ENCODE peak calls at places on chromosomes 16 and 17, in four cellular contexts. M is HepG2, D is K562, P is A549. S is an unnamed sample.

GRCh38 chr16:19165101-19165500 is 2.9 kb upstream of the SYT17 start:
- DNase-seq in P (no peak), M (no peak), D (no peak), S (no peak)

GRCh38 chr17:29567362-29568330 is 809 bp upstream of the ABHD15 start:
- DNase-seq in D (peak), P (peak), M (peak), S (peak)

GRCh38 chr16:9323170-9323569 is 231.7 kb downstream of the HAPSTR1 start:
- DNase-seq in D (no peak), P (no peak), M (no peak), S (no peak)

GRCh38 chr16:26981266-26981938 is 85.3 kb upstream of the C16orf82 start:
- DNase-seq in D (no peak), M (no peak), P (no peak), S (peak)

GRCh38 chr16:68242926-68243858 is 2.0 kb upstream of the PLA2G15 start:
- DNase-seq in P (no peak), D (no peak), M (no peak), S (no peak)

GRCh38 chr17:34254146-34254545 is 939 bp upstream of the CCL2 start:
- DNase-seq in M (no peak), D (no peak), P (no peak), S (peak)

GRCh38 chr17:15498107-15498506 is 30.7 kb upstream of the CDRT4 start:
- DNase-seq in P (no peak), D (peak), M (no peak), S (no peak)

GRCh38 chr17:75105269-75106080 is 4.3 kb upstream of the ARMC7 start:
- DNase-seq in P (peak), D (peak), M (peak), S (peak)

GRCh38 chr17:30942311-30943079 is 20.8 kb downstream of the ADAP2 start:
- DNase-seq in P (no peak), D (no peak), M (no peak), S (peak)

GRCh38 chr17:80866050-80866793 is 125.4 kb upstream of the CHMP6 start:
- DNase-seq in M (peak), D (peak), P (peak), S (peak)

GRCh38 chr16:28985206-28985605 is 354 bp downstream of the LAT start:
- DNase-seq in M (no peak), D (no peak), P (no peak), S (no peak)

GRCh38 chr17:40953876-40954275 is 12.9 kb downstream of the KRT39 start:
- DNase-seq in D (no peak), M (no peak), P (no peak), S (peak)

GRCh38 chr16:5044011-5044540 is 10.3 kb upstream of the NAGPA start:
- DNase-seq in M (no peak), D (no peak), P (no peak), S (no peak)

GRCh38 chr17:21024024-21024423 is 18.8 kb downstream of the USP22 start:
- DNase-seq in D (no peak), M (no peak), P (no peak), S (peak)

GRCh38 chr16:59356709-59357108 is 622.6 kb upstream of the GOT2 start:
- DNase-seq in M (no peak), P (no peak), D (peak), S (no peak)

GRCh38 chr16:47064775-47065174 is 79.0 kb downstream of the NETO2 start:
- DNase-seq in D (no peak), M (no peak), P (no peak), S (no peak)

GRCh38 chr17:48631693-48632578 is 5.8 kb upstream of the HOXB9 start:
- DNase-seq in P (no peak), D (no peak), M (no peak), S (no peak)

GRCh38 chr17:40306395-40306794 is 2.6 kb upstream of the RARA start:
- DNase-seq in P (no peak), D (no peak), M (no peak), S (no peak)

GRCh38 chr17:65156185-65156834 is 19.1 kb downstream of the RGS9 start:
- DNase-seq in D (no peak), M (no peak), P (no peak), S (no peak)

GRCh38 chr16:51756447-51757123 is 605.5 kb upstream of the SALL1 start:
- DNase-seq in P (no peak), D (no peak), M (no peak), S (no peak)

GRCh38 chr17:2083613-2084128 is 28.8 kb downstream of the HIC1 start:
- DNase-seq in D (no peak), M (peak), P (no peak), S (no peak)

GRCh38 chr16:69073181-69073669 is 32.2 kb upstream of the HAS3 start:
- DNase-seq in D (no peak), M (peak), P (peak), S (peak)

GRCh38 chr16:72844225-72844920 is 203.6 kb downstream of the ZFHX3 start:
- DNase-seq in M (no peak), P (no peak), D (no peak), S (no peak)

GRCh38 chr16:20884240-20884556 is 16.0 kb downstream of the DCUN1D3 start:
- DNase-seq in P (no peak), M (peak), D (no peak), S (peak)

GRCh38 chr16:2477327-2477726 is 2.4 kb downstream of the TBC1D24 start:
- DNase-seq in D (no peak), P (no peak), M (no peak), S (no peak)

GRCh38 chr16:19223235-19223847 is 55.3 kb downstream of the SYT17 start:
- DNase-seq in M (peak), P (no peak), D (peak), S (peak)

GRCh38 chr17:82105882-82106696 is 8.1 kb upstream of the FASN start:
- DNase-seq in D (peak), M (peak), P (peak), S (peak)

GRCh38 chr16:67372664-67373063 is 20.6 kb downstream of the TPPP3 start:
- DNase-seq in M (no peak), P (no peak), D (no peak), S (peak)

GRCh38 chr16:70678121-70678897 is 7.5 kb downstream of the MTSS2 start:
- DNase-seq in P (no peak), D (no peak), M (no peak), S (no peak)

GRCh38 chr17:22459953-22460350 is 767.6 kb downstream of the KCNJ18 start:
- DNase-seq in D (no peak), P (no peak), M (no peak), S (no peak)

GRCh38 chr17:59151591-59151990 is 3.4 kb downstream of the SKA2 start:
- DNase-seq in D (no peak), M (no peak), P (no peak), S (no peak)

GRCh38 chr16:22369221-22369811 is 5.1 kb downstream of the CDR2 start:
- DNase-seq in M (peak), P (no peak), D (no peak), S (peak)

GRCh38 chr17:7849185-7850117 is 5.4 kb upstream of the TMEM88 start:
- DNase-seq in M (no peak), P (no peak), D (no peak), S (no peak)

GRCh38 chr17:52170963-52171572 is 12.6 kb upstream of the CA10 start:
- DNase-seq in P (peak), M (peak), D (no peak), S (no peak)

GRCh38 chr16:88323041-88323440 is 59.7 kb upstream of the ZNF469 start:
- DNase-seq in D (no peak), M (no peak), P (no peak), S (no peak)

GRCh38 chr17:17877548-17878358 is 41.0 kb upstream of the SREBF1 start:
- DNase-seq in P (no peak), M (no peak), D (no peak), S (peak)

DNA sequence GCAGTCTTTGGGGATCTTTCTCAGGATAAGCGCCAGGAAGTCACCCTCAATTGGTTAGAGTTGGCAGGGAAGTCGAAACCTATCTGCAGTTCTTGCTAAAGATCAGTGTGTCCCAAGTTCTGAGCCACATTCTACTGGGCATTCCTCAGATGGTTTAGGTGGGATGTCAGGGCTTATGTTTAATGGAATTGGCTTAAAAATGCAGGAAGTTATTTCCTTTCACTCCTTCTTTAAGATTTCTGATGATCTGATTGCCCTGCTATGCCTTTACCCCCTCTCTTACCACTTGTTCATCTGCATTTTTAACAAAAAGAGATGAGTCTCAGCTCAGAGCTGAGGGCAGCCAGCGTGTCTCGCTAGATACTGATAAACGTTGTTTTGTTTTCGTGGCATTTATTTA is 30.8 kb downstream of the FOXL1 start:
- DNase-seq in M (no peak), P (no peak), D (no peak), S (peak)
- TF ChIP-seq MAZ in M (no peak), P (no peak), D (no peak), S (peak)

DNA sequence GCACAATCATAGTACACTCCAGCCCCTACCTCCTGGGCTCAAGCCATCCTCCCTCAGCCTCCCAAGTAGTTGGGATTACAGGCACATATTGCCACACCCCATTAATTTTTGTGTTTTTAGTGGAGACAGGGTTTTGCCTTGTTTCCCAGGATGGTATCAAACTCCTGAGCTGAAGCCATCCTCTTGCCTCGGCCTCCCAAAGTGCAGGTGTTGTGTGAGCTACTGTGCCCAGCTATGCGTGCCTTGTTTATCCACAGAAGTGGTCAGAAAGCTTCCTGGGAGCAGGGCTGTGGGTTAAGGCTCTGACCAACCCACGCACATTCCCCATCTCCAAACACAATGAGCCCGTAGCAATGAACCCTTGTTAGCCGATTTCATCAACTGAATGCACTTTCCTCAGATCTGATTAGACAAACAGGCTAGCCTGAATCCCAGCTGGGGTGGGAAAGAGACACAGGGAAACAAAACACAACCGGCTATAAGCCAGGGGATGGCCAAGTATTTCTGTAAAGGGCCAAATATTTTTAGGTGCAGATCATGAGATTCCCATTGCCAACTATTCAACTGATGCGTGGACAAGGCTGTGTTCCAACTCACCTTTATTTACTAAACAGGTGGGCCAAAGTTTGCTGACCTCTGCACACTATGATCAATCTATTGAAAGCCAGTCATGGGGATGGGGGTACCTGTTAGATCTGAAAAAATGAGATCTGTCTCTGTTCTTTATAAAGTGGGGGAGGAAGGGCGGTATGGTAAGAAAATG is 193.6 kb downstream of the CPPED1 start:
- DNase-seq in D (no peak), M (peak), P (no peak), S (no peak)
- TF ChIP-seq MAZ in D (no peak), M (no peak), P (no peak), S (no peak)

GRCh38 chr17:66747561-66748275 is 87.2 kb upstream of the CACNG5 start:
- DNase-seq in P (no peak), M (no peak), D (no peak), S (peak)
- TF ChIP-seq MAZ in P (no peak), M (no peak), D (no peak), S (no peak)

GRCh38 chr17:78381601-78382168 is 3.2 kb downstream of the PGS1 start:
- DNase-seq in M (no peak), D (peak), P (no peak), S (no peak)

GRCh38 chr17:78380370-78380769 is 1.9 kb downstream of the PGS1 start:
- DNase-seq in D (no peak), M (no peak), P (no peak), S (no peak)

GRCh38 chr17:78387982-78388941 is 9.8 kb downstream of the PGS1 start:
- DNase-seq in D (no peak), P (no peak), M (no peak), S (peak)

GRCh38 chr17:78383725-78384471 is 5.4 kb downstream of the PGS1 start:
- DNase-seq in D (no peak), M (no peak), P (no peak), S (peak)

GRCh38 chr17:78384479-78385175 is 6.2 kb downstream of the PGS1 start:
- DNase-seq in M (no peak), P (no peak), D (no peak), S (no peak)
- TF ChIP-seq MAZ in M (no peak), P (no peak), D (no peak), S (no peak)

DNA sequence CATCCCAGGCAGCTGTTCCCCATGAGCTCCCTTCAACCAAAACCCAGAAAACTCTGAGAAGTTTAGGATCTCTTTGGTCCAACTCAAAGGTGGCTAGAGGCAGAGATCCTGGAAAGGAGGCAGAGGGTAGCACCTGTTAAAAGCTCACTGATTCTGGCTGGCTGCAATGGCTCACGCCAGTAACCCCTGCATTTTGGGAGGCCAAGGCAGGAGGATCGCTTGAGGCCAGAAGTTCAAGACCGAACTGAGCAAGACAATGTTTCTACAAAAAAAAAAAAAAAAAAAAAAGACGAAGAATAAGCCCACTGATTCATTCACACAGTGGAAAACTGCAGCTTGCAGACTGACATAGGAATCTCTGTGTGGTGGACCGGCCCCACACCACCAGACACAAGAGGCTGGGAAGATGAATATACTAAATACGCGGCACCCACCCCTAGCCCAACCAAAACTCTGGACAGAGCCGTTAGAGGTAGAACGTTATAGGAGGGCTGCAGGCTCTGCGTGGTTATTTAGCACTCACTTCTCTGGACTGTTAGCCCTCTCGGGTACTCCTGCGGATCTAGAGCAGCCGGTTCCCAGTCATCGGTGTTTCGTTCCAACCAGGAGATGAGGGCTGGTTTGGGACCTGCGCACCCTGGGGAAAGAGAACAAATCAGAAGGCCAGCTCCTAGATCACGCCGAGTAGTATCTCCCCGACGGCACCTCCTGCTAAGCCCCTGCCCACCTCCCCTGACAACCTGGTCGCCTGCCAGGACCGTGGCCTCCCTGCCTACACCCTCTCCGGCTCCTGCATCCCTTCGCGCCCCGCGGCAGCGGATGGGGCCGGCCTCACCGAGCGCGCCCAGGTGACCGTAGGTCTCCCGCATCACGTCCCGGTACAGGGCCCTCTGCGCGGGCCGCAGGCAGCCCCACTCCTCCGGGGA is 924 bp downstream of the ZNF689 start:
- DNase-seq in M (no peak), P (peak), D (peak), S (peak)
- TF ChIP-seq MAZ in M (no peak), P (no peak), D (peak), S (no peak)

GRCh38 chr17:77476920-77477805 is 336.4 kb downstream of the SEC14L1 start:
- DNase-seq in M (no peak), D (no peak), P (no peak), S (peak)
- TF ChIP-seq MAZ in M (no peak), D (no peak), P (no peak), S (no peak)

DNA sequence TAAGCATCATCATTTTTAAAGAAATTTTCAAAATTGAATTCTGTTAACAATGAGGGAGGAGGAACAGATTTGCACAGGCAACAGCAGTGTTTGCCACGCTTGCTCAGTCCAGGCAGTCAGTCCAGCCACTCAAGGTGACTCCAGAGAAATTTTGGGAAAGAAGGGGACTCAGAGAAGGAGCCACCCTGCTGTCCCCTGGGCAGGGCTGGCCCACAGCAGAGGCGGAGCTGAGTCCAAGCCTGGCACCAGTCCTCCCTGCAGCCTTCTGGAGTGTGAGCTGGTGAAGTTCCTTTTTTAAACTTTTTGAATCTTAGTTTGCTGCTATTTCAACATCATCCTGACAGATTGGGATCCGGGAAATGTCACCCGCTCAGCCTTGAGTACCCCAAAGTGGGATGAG is 14.4 kb upstream of the SLC47A2 start:
- DNase-seq in P (no peak), M (no peak), D (no peak), S (no peak)
- TF ChIP-seq MAZ in P (no peak), M (no peak), D (no peak), S (no peak)

DNA sequence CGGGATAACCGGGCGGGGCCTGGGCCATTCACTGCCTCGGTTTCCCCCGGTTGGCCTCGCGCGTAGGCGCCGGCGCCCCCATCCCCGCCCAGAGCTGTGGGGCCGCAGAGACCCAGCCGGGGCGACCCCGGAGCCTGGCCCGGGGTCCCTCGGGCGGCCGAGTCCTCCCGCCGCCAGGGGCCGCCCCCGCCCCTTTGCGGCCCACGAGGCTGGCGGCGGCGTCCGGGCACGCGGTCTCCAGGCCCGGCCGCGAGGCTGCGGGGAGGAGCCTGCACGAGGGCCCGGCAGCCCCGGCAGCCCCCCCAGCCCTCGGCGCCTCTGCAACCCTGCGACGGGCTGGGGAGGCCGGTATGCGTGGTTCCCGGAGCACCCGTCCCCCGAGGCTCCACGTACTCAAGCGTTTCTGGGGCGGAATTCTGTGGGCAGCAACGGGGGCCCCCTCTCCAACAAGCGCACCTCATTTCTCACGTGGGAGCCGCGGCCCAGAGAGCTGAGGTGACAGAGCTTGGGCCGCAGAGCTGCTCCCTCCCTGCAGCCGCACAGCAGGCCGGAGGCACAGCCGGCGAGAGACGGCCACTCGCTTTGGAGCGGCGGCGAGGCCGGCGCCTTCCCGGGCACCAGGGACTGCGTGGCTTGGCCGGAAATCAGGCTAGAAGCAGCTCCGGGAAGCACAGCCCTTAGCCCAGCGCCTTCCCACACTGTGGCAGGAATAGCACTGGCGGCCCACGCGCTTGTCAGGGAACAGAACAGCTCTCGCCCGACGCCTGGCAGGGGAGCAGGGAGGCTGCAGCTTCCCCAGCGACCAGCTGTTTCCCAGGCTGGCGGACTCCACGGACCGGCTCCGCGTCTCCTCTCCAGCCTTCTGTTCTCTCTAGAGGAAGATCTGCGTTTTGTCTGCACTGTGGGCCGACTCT is 860 bp upstream of the LIMD2 start:
- DNase-seq in M (no peak), D (no peak), P (no peak), S (peak)
- TF ChIP-seq MAZ in M (no peak), D (no peak), P (no peak), S (no peak)

S was measured in IMR-90.